ENCODE peak calls at places on chromosomes 6 and 20, in ten cellular contexts. L, P, B, F, M, D, I, Z, H and N are unnamed samples.

GRCh38 chr20:13261460-13262301 is 40.6 kb downstream of the ISM1 start:
- DNase-seq in L (peak), P (no peak), B (no peak), F (peak), M (peak), D (no peak), I (peak), Z (peak), H (peak), N (peak)

GRCh38 chr6:83071023-83071422 is 3.6 kb downstream of the DOP1A start:
- DNase-seq in L (no peak), P (no peak), B (peak), F (no peak), M (no peak), D (no peak), I (no peak), Z (no peak), H (no peak), N (no peak)

GRCh38 chr6:43472515-43472914 is 4.9 kb upstream of the TJAP1 start:
- DNase-seq in L (no peak), P (no peak), B (no peak), F (no peak), M (no peak), D (no peak), I (no peak), Z (no peak), H (no peak), N (no peak)

GRCh38 chr20:54105653-54106052 is 35.3 kb upstream of the BCAS1 start:
- DNase-seq in L (no peak), P (no peak), B (no peak), F (no peak), M (no peak), D (no peak), I (no peak), Z (no peak), H (no peak), N (no peak)

GRCh38 chr6:90175627-90176538 is 120.8 kb downstream of the BACH2 start:
- DNase-seq in L (no peak), P (no peak), B (no peak), F (no peak), M (no peak), D (peak), I (no peak), Z (no peak), H (no peak), N (no peak)

GRCh38 chr6:143867236-143867635 is 3.0 kb downstream of the ZC2HC1B start:
- DNase-seq in L (no peak), P (no peak), B (no peak), F (peak), M (no peak), D (no peak), I (no peak), Z (no peak), H (no peak), N (no peak)

GRCh38 chr20:21161926-21162325 is 36.0 kb downstream of the KIZ start:
- DNase-seq in L (no peak), P (no peak), B (no peak), F (no peak), M (no peak), D (no peak), I (no peak), Z (no peak), H (no peak), N (no peak)

GRCh38 chr6:148306287-148306686 is 36.4 kb upstream of the SASH1 start:
- DNase-seq in L (no peak), P (no peak), B (no peak), F (no peak), M (no peak), D (no peak), I (no peak), Z (no peak), H (no peak), N (no peak)

GRCh38 chr20:14336667-14337066 is 745 bp downstream of the FLRT3 start:
- DNase-seq in L (peak), P (no peak), B (no peak), F (peak), M (no peak), D (no peak), I (no peak), Z (no peak), H (peak), N (no peak)

GRCh38 chr6:251920-252319 is 40.4 kb upstream of the DUSP22 start:
- DNase-seq in L (no peak), P (no peak), B (peak), F (no peak), M (no peak), D (no peak), I (no peak), Z (no peak), H (no peak), N (no peak)

GRCh38 chr6:41901882-41902519 is 6.8 kb upstream of the USP49 start:
- DNase-seq in L (no peak), P (no peak), B (no peak), F (peak), M (no peak), D (no peak), I (peak), Z (peak), H (no peak), N (no peak)

GRCh38 chr6:54646069-54646468 is 200.5 kb upstream of the FAM83B start:
- DNase-seq in L (no peak), P (no peak), B (no peak), F (no peak), M (no peak), D (no peak), I (no peak), Z (no peak), H (no peak), N (no peak)

GRCh38 chr20:5548112-5548511 is 202.1 kb upstream of the SHLD1 start:
- DNase-seq in L (no peak), P (no peak), B (no peak), F (no peak), M (no peak), D (no peak), I (no peak), Z (no peak), H (no peak), N (no peak)

GRCh38 chr6:93416575-93417420 is 2.6 kb downstream of the EPHA7 start:
- DNase-seq in L (peak), P (peak), B (no peak), F (no peak), M (peak), D (no peak), I (peak), Z (no peak), H (no peak), N (no peak)

GRCh38 chr6:38973178-38974057 is 75.2 kb upstream of the GLP1R start:
- DNase-seq in L (peak), P (no peak), B (peak), F (peak), M (no peak), D (no peak), I (no peak), Z (peak), H (peak), N (peak)

GRCh38 chr6:7073810-7074525 is 33.8 kb upstream of the RREB1 start:
- DNase-seq in L (no peak), P (no peak), B (peak), F (no peak), M (peak), D (no peak), I (peak), Z (peak), H (no peak), N (no peak)

GRCh38 chr6:28816909-28817807 is 106.6 kb downstream of the TRIM27 start:
- DNase-seq in L (no peak), P (no peak), B (no peak), F (peak), M (no peak), D (no peak), I (no peak), Z (no peak), H (peak), N (no peak)

GRCh38 chr20:47389867-47390347 is 33.4 kb upstream of the ZMYND8 start:
- DNase-seq in L (peak), P (no peak), B (no peak), F (peak), M (no peak), D (no peak), I (no peak), Z (peak), H (no peak), N (no peak)

GRCh38 chr6:125753218-125753936 is 3.9 kb downstream of the HEY2 start:
- DNase-seq in L (no peak), P (no peak), B (no peak), F (peak), M (no peak), D (no peak), I (no peak), Z (no peak), H (peak), N (no peak)

GRCh38 chr20:52342913-52343312 is 151.3 kb upstream of the ZFP64 start:
- DNase-seq in L (no peak), P (no peak), B (no peak), F (no peak), M (no peak), D (no peak), I (no peak), Z (no peak), H (no peak), N (no peak)

GRCh38 chr6:51450958-51451357 is 632.3 kb downstream of the TFAP2B start:
- DNase-seq in L (no peak), P (no peak), B (no peak), F (no peak), M (no peak), D (no peak), I (no peak), Z (no peak), H (no peak), N (no peak)

GRCh38 chr6:170207586-170207985 is 83.3 kb downstream of the DLL1 start:
- DNase-seq in L (no peak), P (no peak), B (no peak), F (no peak), M (no peak), D (peak), I (no peak), Z (no peak), H (no peak), N (no peak)

GRCh38 chr6:154041001-154041400 is 2.0 kb downstream of the OPRM1 start:
- DNase-seq in L (no peak), P (no peak), B (no peak), F (no peak), M (no peak), D (no peak), I (no peak), Z (no peak), H (no peak), N (no peak)

GRCh38 chr20:58659841-58660240 is 8.8 kb downstream of the STX16 start:
- DNase-seq in L (no peak), P (no peak), B (no peak), F (no peak), M (no peak), D (no peak), I (no peak), Z (no peak), H (no peak), N (no peak)

GRCh38 chr6:25934735-25935313 is 4.3 kb upstream of the SLC17A2 start:
- DNase-seq in L (no peak), P (no peak), B (no peak), F (no peak), M (no peak), D (no peak), I (no peak), Z (no peak), H (no peak), N (no peak)

GRCh38 chr20:8654486-8654885 is 414.4 kb upstream of the PLCB4 start:
- DNase-seq in L (no peak), P (no peak), B (no peak), F (no peak), M (no peak), D (no peak), I (no peak), Z (no peak), H (no peak), N (no peak)

GRCh38 chr6:11207199-11207968 is 25.1 kb downstream of the NEDD9 start:
- DNase-seq in L (peak), P (peak), B (no peak), F (peak), M (peak), D (peak), I (peak), Z (peak), H (peak), N (no peak)

GRCh38 chr20:50957276-50957675 is 1.1 kb downstream of the DPM1 start:
- DNase-seq in L (peak), P (no peak), B (no peak), F (no peak), M (no peak), D (no peak), I (no peak), Z (no peak), H (no peak), N (no peak)

GRCh38 chr6:134005824-134006223 is 46.6 kb downstream of the SLC2A12 start:
- DNase-seq in L (no peak), P (no peak), B (no peak), F (no peak), M (no peak), D (no peak), I (no peak), Z (no peak), H (no peak), N (no peak)

GRCh38 chr20:46951405-46951804 is 56.8 kb downstream of the EYA2 start:
- DNase-seq in L (no peak), P (no peak), B (no peak), F (peak), M (no peak), D (no peak), I (no peak), Z (no peak), H (no peak), N (no peak)

GRCh38 chr6:1894954-1895353 is 285.2 kb downstream of the FOXC1 start:
- DNase-seq in L (no peak), P (no peak), B (no peak), F (no peak), M (no peak), D (peak), I (peak), Z (no peak), H (no peak), N (no peak)

GRCh38 chr20:10179574-10180298 is 38.9 kb upstream of the SNAP25 start:
- DNase-seq in L (peak), P (no peak), B (no peak), F (peak), M (no peak), D (no peak), I (no peak), Z (no peak), H (peak), N (no peak)

GRCh38 chr6:157058574-157058973 is 264.7 kb downstream of the TMEM242 start:
- DNase-seq in L (no peak), P (no peak), B (no peak), F (no peak), M (no peak), D (no peak), I (no peak), Z (no peak), H (no peak), N (no peak)

GRCh38 chr6:44006123-44006871 is 121.0 kb downstream of the MRPL14 start:
- DNase-seq in L (no peak), P (no peak), B (no peak), F (peak), M (no peak), D (no peak), I (no peak), Z (no peak), H (no peak), N (peak)

GRCh38 chr6:42222450-42222849 is 4.8 kb upstream of the MRPS10 start:
- DNase-seq in L (no peak), P (no peak), B (no peak), F (peak), M (no peak), D (no peak), I (no peak), Z (no peak), H (peak), N (no peak)

DNA sequence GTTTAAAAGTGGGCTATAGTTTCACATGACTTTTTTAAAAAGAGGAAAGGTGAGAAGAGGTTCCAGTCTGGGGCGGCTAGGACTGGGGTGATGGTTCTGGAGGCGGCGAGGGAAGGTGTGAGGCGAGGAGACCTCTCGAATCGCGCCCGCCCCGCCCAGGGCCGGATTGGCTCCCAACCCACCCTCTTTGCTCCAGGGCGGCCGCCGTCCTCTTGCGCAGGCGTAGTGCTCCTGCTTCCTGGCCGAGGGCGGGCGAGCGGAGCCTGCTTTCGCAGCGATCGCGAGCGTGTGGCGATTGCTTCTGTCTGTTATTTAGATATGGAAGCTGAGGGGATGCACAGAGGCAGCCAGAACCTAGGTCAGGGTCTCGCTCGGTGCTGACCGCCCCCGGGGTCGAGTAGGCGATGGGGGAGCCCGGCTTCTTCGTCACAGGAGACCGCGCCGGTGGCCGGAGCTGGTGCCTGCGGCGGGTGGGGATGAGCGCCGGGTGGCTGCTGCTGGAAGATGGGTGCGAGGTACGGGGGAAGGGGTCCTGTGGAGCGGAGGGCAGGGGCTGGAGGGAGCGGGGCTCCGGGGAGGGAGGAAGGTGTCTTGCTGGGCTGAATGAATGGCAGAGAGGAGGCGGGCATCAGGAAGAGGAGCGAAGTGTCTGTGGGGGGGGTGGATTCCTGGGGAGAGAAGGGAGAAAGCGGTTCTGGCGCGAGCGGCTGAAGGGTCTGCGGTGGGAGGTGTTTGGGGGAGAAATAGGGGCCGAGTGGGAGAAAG is at the start of gene RNF8:
- DNase-seq in L (peak), P (peak), B (peak), F (peak), M (peak), D (peak), I (peak), Z (peak), H (peak), N (peak)
- TF ChIP-seq POLR2A in L (peak), P (no peak), B (peak), F (peak), M (peak), D (no peak), I (peak), Z (no peak), H (peak), N (peak)

GRCh38 chr6:13046084-13046483 is 282.3 kb downstream of the TBC1D7 start:
- DNase-seq in L (no peak), P (no peak), B (no peak), F (no peak), M (no peak), D (no peak), I (no peak), Z (no peak), H (no peak), N (no peak)

GRCh38 chr6:13048113-13048512 is 280.2 kb downstream of the TBC1D7 start:
- DNase-seq in L (no peak), P (no peak), B (no peak), F (no peak), M (no peak), D (no peak), I (no peak), Z (no peak), H (no peak), N (no peak)

GRCh38 chr6:13045676-13046075 is 282.7 kb downstream of the TBC1D7 start:
- DNase-seq in L (no peak), P (no peak), B (no peak), F (no peak), M (no peak), D (no peak), I (no peak), Z (no peak), H (no peak), N (no peak)

GRCh38 chr6:13044390-13044789 is 283.9 kb downstream of the TBC1D7 start:
- DNase-seq in L (peak), P (no peak), B (no peak), F (no peak), M (no peak), D (no peak), I (no peak), Z (no peak), H (peak), N (peak)

GRCh38 chr6:13044896-13045295 is 283.4 kb downstream of the TBC1D7 start:
- DNase-seq in L (no peak), P (no peak), B (no peak), F (no peak), M (no peak), D (no peak), I (no peak), Z (no peak), H (no peak), N (no peak)
- TF ChIP-seq POLR2A in L (no peak), P (no peak), B (no peak), F (no peak), M (no peak), D (no peak), I (no peak), Z (no peak), H (no peak), N (no peak)

GRCh38 chr6:158786645-158787304 is 32.4 kb downstream of the EZR start:
- DNase-seq in L (no peak), P (no peak), B (no peak), F (no peak), M (no peak), D (no peak), I (peak), Z (no peak), H (no peak), N (no peak)

GRCh38 chr6:158789115-158789917 is 29.9 kb downstream of the EZR start:
- DNase-seq in L (no peak), P (no peak), B (no peak), F (no peak), M (no peak), D (no peak), I (peak), Z (no peak), H (no peak), N (no peak)

GRCh38 chr6:158784505-158784904 is 34.7 kb downstream of the EZR start:
- DNase-seq in L (no peak), P (no peak), B (no peak), F (peak), M (no peak), D (peak), I (no peak), Z (no peak), H (no peak), N (peak)

GRCh38 chr6:158785036-158785435 is 34.1 kb downstream of the EZR start:
- DNase-seq in L (no peak), P (no peak), B (no peak), F (no peak), M (no peak), D (no peak), I (peak), Z (no peak), H (no peak), N (no peak)

DNA sequence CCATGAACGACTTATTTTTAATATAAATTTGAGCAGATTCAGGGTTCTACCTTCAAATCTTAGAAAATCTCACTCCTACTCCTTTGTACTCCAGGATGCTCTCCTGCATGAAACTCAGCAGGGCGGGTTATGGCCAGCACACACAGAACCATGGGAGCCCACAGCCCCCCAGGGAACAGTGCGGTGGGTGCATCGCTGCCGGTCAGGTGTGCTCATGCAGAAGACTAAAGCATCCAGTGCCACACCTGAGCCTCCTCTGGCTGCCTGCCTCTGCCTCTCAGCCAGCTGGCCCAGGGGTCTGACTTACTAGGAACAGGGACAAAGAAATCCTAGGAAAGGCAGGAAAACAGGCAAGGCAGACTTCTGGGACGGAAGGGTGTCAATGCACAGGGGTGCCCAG is 31.8 kb downstream of the EZR start:
- DNase-seq in L (no peak), P (no peak), B (no peak), F (no peak), M (no peak), D (no peak), I (peak), Z (no peak), H (no peak), N (no peak)
- TF ChIP-seq POLR2A in L (no peak), P (no peak), B (peak), F (no peak), M (no peak), D (no peak), I (no peak), Z (no peak), H (no peak), N (no peak)

DNA sequence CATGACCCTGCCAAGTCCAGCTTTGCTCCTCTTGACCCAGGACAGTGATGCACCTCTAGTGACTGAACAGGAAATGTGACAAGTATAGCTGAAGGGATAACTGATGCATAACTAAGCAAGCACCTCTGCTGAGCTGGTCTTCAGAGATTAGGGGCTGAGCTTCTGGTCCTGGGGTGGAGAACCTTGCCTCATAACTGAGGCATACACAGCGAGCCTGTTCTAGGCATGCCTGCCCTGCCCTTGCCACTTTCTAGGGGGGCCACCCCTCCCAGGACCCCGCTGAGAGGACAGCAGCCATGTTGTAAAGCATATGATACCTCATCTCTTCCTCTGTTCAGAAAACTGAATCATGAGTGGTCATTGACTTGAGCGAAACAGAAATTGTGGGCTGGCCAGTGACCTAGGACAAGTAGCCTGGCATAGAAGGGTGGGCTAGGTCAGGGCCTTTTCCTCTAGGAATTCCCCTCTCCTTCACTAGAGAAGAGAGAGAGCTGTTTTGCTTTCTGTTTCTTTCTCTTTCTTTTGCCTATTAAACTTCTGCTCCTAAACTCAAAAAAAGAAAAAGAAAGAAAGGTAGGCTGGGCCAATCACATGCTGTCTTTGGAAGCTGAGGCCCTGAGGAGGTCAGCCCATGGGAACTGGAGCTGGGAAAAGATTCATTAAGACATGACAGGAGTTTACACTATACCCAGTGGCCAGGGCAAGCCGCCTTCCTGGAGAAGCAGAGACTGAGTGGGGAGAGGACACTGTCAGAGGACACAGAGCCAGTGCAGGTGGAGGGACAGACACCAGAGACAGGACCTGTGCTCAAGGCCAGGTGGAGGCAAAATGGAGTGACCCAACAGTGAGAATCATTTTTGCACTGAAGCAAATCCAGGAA is 23.1 kb downstream of the ALDH5A1 start:
- DNase-seq in L (no peak), P (no peak), B (peak), F (no peak), M (no peak), D (no peak), I (no peak), Z (no peak), H (no peak), N (no peak)
- TF ChIP-seq POLR2A in L (no peak), P (no peak), B (peak), F (no peak), M (no peak), D (no peak), I (no peak), Z (no peak), H (no peak), N (no peak)